ENCODE peak calls at places on chromosomes 6 and 20, in nine cellular contexts. M, X, N, K, I, E, C, G and F are unnamed samples.

GRCh38 chr6:133645000-133645619 is 243.8 kb upstream of the TCF21 start:
- DNase-seq in C (no peak), X (peak; percentile 53), G (no peak), M (no peak), K (no peak), I (peak; percentile 20), E (no peak), N (no peak), F (peak; percentile 30)

GRCh38 chr6:168198302-168199180 is 119.5 kb upstream of the FRMD1 start:
- DNase-seq in N (no peak), G (no peak), I (no peak), X (no peak), E (no peak), M (no peak), C (no peak), K (no peak), F (no peak)

GRCh38 chr6:106227612-106228507 is 97.7 kb downstream of the ATG5 start:
- DNase-seq in M (no peak), I (no peak), G (no peak), E (no peak), X (no peak), K (no peak), N (no peak), C (no peak), F (peak; percentile 38)

GRCh38 chr6:149963212-149963461 is 606 bp upstream of the ULBP1 start:
- DNase-seq in E (peak; percentile 58), C (no peak), I (peak; percentile 40), M (no peak), X (peak; percentile 70), N (peak; percentile 66), G (no peak), K (no peak), F (peak; percentile 31)

GRCh38 chr20:48839083-48839482 is 11.3 kb upstream of the PREX1 start:
- DNase-seq in G (no peak), C (no peak), I (no peak), K (no peak), M (no peak), E (no peak), X (no peak), N (no peak), F (no peak)

GRCh38 chr6:138656278-138656803 is 117.2 kb upstream of the CCDC28A start:
- DNase-seq in M (no peak), C (no peak), K (no peak), G (no peak), I (no peak), X (no peak), N (no peak), E (no peak), F (no peak)

GRCh38 chr6:129748212-129748900 is 38.4 kb upstream of the ARHGAP18 start:
- DNase-seq in E (peak; percentile 70), G (peak; percentile 70), K (no peak), X (peak; percentile 36), I (peak; percentile 42), C (peak; percentile 84), N (peak; percentile 90), M (no peak), F (peak; percentile 29)

GRCh38 chr6:6997282-6998193 is 110.2 kb upstream of the RREB1 start:
- DNase-seq in C (no peak), I (no peak), N (no peak), G (no peak), K (no peak), M (no peak), E (no peak), X (no peak), F (no peak)

GRCh38 chr20:36155629-36155971 is 1.1 kb downstream of the EPB41L1 start:
- DNase-seq in G (no peak), M (no peak), N (no peak), C (no peak), K (no peak), I (no peak), X (no peak), E (no peak), F (no peak)

GRCh38 chr6:137415127-137415833 is 78.9 kb downstream of the OLIG3 start:
- DNase-seq in K (peak; percentile 82), I (peak; percentile 83), G (peak; percentile 49), N (peak; percentile 28), M (peak; percentile 54), E (peak; percentile 77), X (peak; percentile 87), C (no peak), F (peak; percentile 69)

GRCh38 chr6:89928604-89929003 is 34.3 kb downstream of the GJA10 start:
- DNase-seq in E (peak; percentile 53), C (no peak), G (peak; percentile 43), K (no peak), X (peak; percentile 59), I (peak; percentile 17), N (no peak), M (no peak), F (no peak)

GRCh38 chr6:28218312-28219248 is 6.5 kb upstream of the ZSCAN9 start:
- DNase-seq in X (peak; percentile 66), C (no peak), M (peak; percentile 18), K (peak; percentile 69), I (peak; percentile 82), E (peak; percentile 60), N (no peak), G (peak; percentile 20), F (peak; percentile 78)

GRCh38 chr6:4797590-4797989 is 21.4 kb downstream of the CDYL start:
- DNase-seq in C (no peak), I (no peak), K (no peak), X (peak; percentile 45), N (no peak), M (no peak), G (no peak), E (no peak), F (no peak)

GRCh38 chr20:37973059-37973910 is 60.0 kb downstream of the TTI1 start:
- DNase-seq in E (no peak), M (no peak), I (no peak), G (no peak), N (no peak), C (no peak), X (no peak), K (no peak), F (no peak)

GRCh38 chr20:17871181-17871580 is 97.4 kb downstream of the SNX5 start:
- DNase-seq in K (no peak), E (no peak), N (no peak), G (no peak), X (peak; percentile 32), I (peak; percentile 40), M (no peak), C (no peak), F (no peak)

GRCh38 chr6:150212745-150213144 is 69.9 kb downstream of the PPP1R14C start:
- DNase-seq in X (no peak), G (no peak), I (no peak), E (no peak), M (no peak), C (no peak), K (no peak), N (no peak), F (no peak)

GRCh38 chr20:47547034-47547387 is 45.3 kb downstream of the NCOA3 start:
- DNase-seq in K (no peak), C (no peak), M (no peak), G (no peak), E (no peak), N (no peak), X (no peak), I (no peak), F (no peak)

GRCh38 chr20:46214831-46215488 is 93.3 kb downstream of the CDH22 start:
- DNase-seq in M (no peak), K (no peak), N (no peak), C (no peak), I (no peak), E (peak; percentile 41), X (no peak), G (no peak), F (no peak)

GRCh38 chr6:52233975-52234823 is 10.1 kb downstream of the IL17F start:
- DNase-seq in X (peak; percentile 84), I (peak; percentile 51), N (peak; percentile 52), M (peak; percentile 26), K (peak; percentile 72), C (peak; percentile 57), G (peak; percentile 75), E (peak; percentile 90), F (peak; percentile 42)

GRCh38 chr20:29300579-29301551 is 1956.6 kb upstream of the DEFB115 start:
- DNase-seq in N (no peak), E (no peak), G (no peak), C (no peak), K (no peak), M (no peak), I (no peak), X (no peak), F (no peak)

GRCh38 chr6:18861182-18861581 is 474.0 kb downstream of the RNF144B start:
- DNase-seq in C (no peak), M (no peak), N (no peak), G (peak; percentile 2), E (no peak), X (no peak), K (no peak), I (no peak), F (no peak)

GRCh38 chr6:36289281-36290018 is 19.6 kb downstream of the PNPLA1 start:
- DNase-seq in C (no peak), K (peak; percentile 41), M (no peak), G (peak; percentile 47), X (no peak), I (no peak), N (peak; percentile 12), E (no peak), F (no peak)

GRCh38 chr6:26332408-26332807 is 32.6 kb upstream of the BTN3A2 start:
- DNase-seq in M (no peak), N (no peak), X (no peak), C (no peak), I (no peak), G (no peak), E (no peak), K (no peak), F (no peak)
- H3K4me3 ChIP-seq in M (no peak overlapping the region), N (no peak overlapping the region), X (no peak overlapping the region), C (no peak overlapping the region), I (no peak overlapping the region), G (peak overlapping the region; percentile 86), E (peak overlapping the region; percentile 86), K (peak overlapping the region; percentile 82), F (no peak overlapping the region)

DNA sequence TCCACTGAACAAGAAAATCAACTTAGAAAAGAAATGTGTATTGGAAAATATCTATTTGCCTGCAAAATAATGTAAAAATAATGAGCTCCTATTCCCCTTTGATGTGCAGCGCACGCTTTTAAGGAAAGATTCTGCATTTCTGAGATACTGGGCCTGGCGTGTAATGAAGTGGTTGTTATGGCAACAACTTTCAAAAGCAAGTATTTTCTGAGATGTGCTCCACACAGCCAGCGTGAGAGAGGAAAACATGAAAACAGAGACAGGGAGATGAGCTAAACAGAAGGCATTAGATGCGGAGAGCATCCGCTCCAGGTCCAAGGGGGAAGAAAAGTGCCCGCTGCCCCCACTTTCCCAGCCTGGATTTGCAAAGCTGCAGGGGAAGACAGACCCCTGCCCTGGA is 39.1 kb upstream of the GTSF1L start:
- DNase-seq in N (no peak), K (no peak), E (no peak), C (no peak), I (no peak), X (no peak), G (no peak), M (no peak), F (no peak)
- H3K9ac ChIP-seq in N (no peak overlapping the region), K (no peak overlapping the region), E (no peak overlapping the region), C (no peak overlapping the region), I (no peak overlapping the region), X (no peak overlapping the region), G (no peak overlapping the region), M (no peak overlapping the region), F (no peak overlapping the region)

GRCh38 chr6:169341706-169342105 is 88.1 kb upstream of the THBS2 start:
- DNase-seq in C (no peak), M (no peak), X (no peak), G (no peak), I (no peak), E (peak; percentile 9), N (no peak), K (no peak), F (no peak)
- H3K4me3 ChIP-seq in C (no peak overlapping the region), M (peak overlapping the region; percentile 4), X (no peak overlapping the region), G (no peak overlapping the region), I (no peak overlapping the region), E (no peak overlapping the region), N (no peak overlapping the region), K (no peak overlapping the region), F (no peak overlapping the region)

GRCh38 chr6:153302133-153302532 is 171.1 kb upstream of the RGS17 start:
- DNase-seq in G (no peak), E (no peak), K (no peak), C (no peak), N (no peak), I (no peak), X (no peak), M (no peak), F (no peak)
- H3K9ac ChIP-seq in G (no peak overlapping the region), E (no peak overlapping the region), K (no peak overlapping the region), C (no peak overlapping the region), N (no peak overlapping the region), I (no peak overlapping the region), X (no peak overlapping the region), M (no peak overlapping the region), F (no peak overlapping the region)